ENCODE peak calls at places on chromosomes 11 and 22, in four cellular contexts. U, T, W and A are unnamed samples.
A peak's percentile ranks its signal among the peaks of the same experiment; 100 is the strongest.

GRCh38 chr11:107792049-107792443 is 66.5 kb downstream of the SLC35F2 start:
- DNase-seq in U (no peak), T (no peak), W (no peak), A (no peak)

GRCh38 chr11:66869471-66869870 is 12.6 kb downstream of the LRFN4 start:
- DNase-seq in U (no peak), T (no peak), W (no peak), A (no peak)

GRCh38 chr11:8963569-8964323 is 496 bp downstream of the TMEM9B start:
- DNase-seq in U (peak; percentile 89), T (peak; percentile 80), W (no peak), A (peak; percentile 52)

GRCh38 chr11:108032800-108033199 is 24.1 kb downstream of the CUL5 start:
- DNase-seq in U (no peak), T (no peak), W (no peak), A (no peak)

GRCh38 chr11:42407379-42407778 is 904.4 kb upstream of the API5 start:
- DNase-seq in U (no peak), T (peak; percentile 39), W (peak; percentile 11), A (no peak)

GRCh38 chr11:66107600-66108151 is 37.6 kb downstream of the PACS1 start:
- DNase-seq in U (no peak), T (no peak), W (no peak), A (no peak)

GRCh38 chr11:113001709-113002108 is 40.5 kb downstream of the NCAM1 start:
- DNase-seq in U (no peak), T (peak; percentile 86), W (no peak), A (no peak)

GRCh38 chr22:47355776-47356432 is 593.5 kb downstream of the TBC1D22A start:
- DNase-seq in U (no peak), T (no peak), W (no peak), A (no peak)

GRCh38 chr11:119982517-119983239 is 155.2 kb downstream of the TRIM29 start:
- DNase-seq in U (no peak), T (no peak), W (no peak), A (no peak)

GRCh38 chr11:17547051-17547577 is at the start of gene OTOG:
- DNase-seq in U (no peak), T (peak; percentile 81), W (no peak), A (no peak)

GRCh38 chr22:20084547-20085413 is 4.7 kb downstream of the DGCR8 start:
- DNase-seq in U (peak; percentile 31), T (peak; percentile 18), W (no peak), A (no peak)

GRCh38 chr11:64268687-64269379 is 15.6 kb downstream of the BAD start:
- DNase-seq in U (peak; percentile 68), T (no peak), W (peak; percentile 65), A (no peak)

GRCh38 chr11:35146711-35147110 is 7.7 kb downstream of the CD44 start:
- DNase-seq in U (no peak), T (no peak), W (no peak), A (no peak)

GRCh38 chr11:95241673-95242072 is 10.7 kb upstream of the SESN3 start:
- DNase-seq in U (no peak), T (no peak), W (no peak), A (no peak)